ENCODE peak calls at places on chromosomes 12 and 14, in eight cellular contexts. G is A549, Z is sigmoid colon, H is GM12878, N is transverse colon, J is stomach, U is esophagus muscularis mucosa, Y is suprapubic skin. V is an unnamed sample.
A peak's percentile ranks its signal among the peaks of the same experiment; 100 is the strongest.

GRCh38 chr12:56718636-56719035 is 6.5 kb downstream of the NACA start:
- DNase-seq in U (no peak), H (no peak), G (no peak), J (no peak), N (no peak), Z (no peak), Y (no peak), V (no peak)

GRCh38 chr14:48125654-48126053 is 450.2 kb upstream of the MDGA2 start:
- DNase-seq in N (no peak), H (no peak), Z (no peak), G (no peak), J (no peak), Y (no peak), U (no peak), V (no peak)

GRCh38 chr12:1644523-1645438 is 15.8 kb downstream of the WNT5B start:
- DNase-seq in J (peak; percentile 80), G (no peak), U (no peak), Y (no peak), N (peak; percentile 68), H (no peak), Z (peak; percentile 92), V (peak; percentile 82)

GRCh38 chr12:131455581-131456110 is 255.2 kb upstream of the SFSWAP start:
- DNase-seq in Z (no peak), N (no peak), U (no peak), H (no peak), Y (no peak), G (no peak), J (peak; percentile 23), V (no peak)

GRCh38 chr14:63032056-63032455 is 13.2 kb downstream of the KCNH5 start:
- DNase-seq in N (no peak), Y (no peak), J (no peak), H (no peak), U (no peak), G (no peak), Z (no peak), V (no peak)

GRCh38 chr12:63889236-63889635 is 44.7 kb downstream of the SRGAP1 start:
- DNase-seq in Z (no peak), U (no peak), N (no peak), Y (no peak), G (peak; percentile 43), J (no peak), H (no peak), V (no peak)

GRCh38 chr14:26128931-26129674 is 468.7 kb downstream of the NOVA1 start:
- DNase-seq in U (no peak), J (no peak), G (no peak), Y (no peak), N (no peak), H (no peak), Z (no peak), V (no peak)

GRCh38 chr12:47652491-47653234 is 53.2 kb downstream of the RPAP3 start:
- DNase-seq in H (no peak), G (peak; percentile 12), N (no peak), J (no peak), U (no peak), Z (no peak), Y (no peak), V (no peak)

GRCh38 chr12:29611906-29612305 is 114.4 kb upstream of the OVCH1 start:
- DNase-seq in Y (no peak), H (no peak), G (no peak), J (no peak), N (no peak), U (no peak), Z (no peak), V (no peak)

GRCh38 chr12:29612912-29613311 is 115.4 kb upstream of the OVCH1 start:
- DNase-seq in Z (no peak), G (no peak), Y (no peak), N (no peak), U (no peak), J (no peak), H (no peak), V (no peak)

GRCh38 chr12:29610473-29611174 is 113.1 kb upstream of the OVCH1 start:
- DNase-seq in G (no peak), U (no peak), H (no peak), Z (no peak), N (no peak), J (no peak), Y (no peak), V (no peak)

GRCh38 chr12:29608581-29608980 is 111.1 kb upstream of the OVCH1 start:
- DNase-seq in U (no peak), N (no peak), H (no peak), Z (no peak), G (no peak), J (no peak), Y (no peak), V (no peak)

GRCh38 chr12:29609431-29610215 is 112.1 kb upstream of the OVCH1 start:
- DNase-seq in J (no peak), Z (no peak), U (no peak), H (no peak), N (no peak), Y (no peak), G (no peak), V (no peak)
- H3K27ac ChIP-seq in J (no peak overlapping the region), Z (no peak overlapping the region), U (no peak overlapping the region), H (no peak overlapping the region), N (no peak overlapping the region), Y (no peak overlapping the region), G (no peak overlapping the region), V (no peak overlapping the region)

GRCh38 chr12:124297389-124297788 is 2.5 kb downstream of the RFLNA start:
- DNase-seq in J (no peak), H (no peak), N (no peak), Y (no peak), Z (no peak), U (no peak), G (no peak), V (no peak)

GRCh38 chr12:124296916-124297351 is 2.0 kb downstream of the RFLNA start:
- DNase-seq in U (no peak), H (no peak), G (no peak), N (peak; percentile 46), Y (no peak), J (no peak), Z (no peak), V (no peak)

GRCh38 chr12:124294686-124295315 is at the start of gene RFLNA:
- DNase-seq in H (no peak), Z (no peak), J (peak; percentile 62), U (no peak), N (peak; percentile 58), Y (no peak), G (no peak), V (peak; percentile 33)

GRCh38 chr12:124296295-124296915 is 1.5 kb downstream of the RFLNA start:
- DNase-seq in N (peak; percentile 86), Z (no peak), H (no peak), G (no peak), Y (no peak), J (no peak), U (no peak), V (no peak)

DNA sequence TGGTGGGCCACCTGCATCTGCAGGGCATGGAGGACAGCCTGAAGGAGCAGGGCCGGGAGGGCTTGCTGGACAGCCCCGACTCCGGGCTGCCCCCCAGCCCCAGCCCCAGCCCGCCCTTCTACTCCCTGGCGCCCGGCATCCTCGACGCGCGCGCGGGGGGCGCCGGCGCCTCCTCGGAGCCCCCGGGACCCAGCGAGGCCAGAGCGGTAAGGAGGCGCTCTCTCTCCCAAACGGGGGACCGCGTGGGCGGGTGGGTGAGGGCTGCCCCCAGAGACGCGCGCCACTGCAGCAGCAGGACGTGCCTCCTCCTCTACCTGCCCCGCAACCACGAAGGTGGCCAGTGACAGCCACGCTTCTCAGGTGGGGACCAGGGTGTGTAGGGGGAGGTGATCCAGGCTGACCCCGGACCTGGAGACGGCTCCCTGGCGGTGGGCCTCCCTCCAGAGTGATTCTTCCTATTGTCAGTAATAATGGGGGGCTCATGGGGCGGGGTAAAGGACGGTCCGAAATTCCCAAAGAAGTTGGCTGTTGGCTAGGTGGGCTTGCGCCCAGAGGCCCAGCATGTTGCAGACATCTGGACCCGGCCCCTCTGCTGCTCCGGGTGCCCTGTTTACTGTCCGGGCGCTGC is 652 bp downstream of the RFLNA start:
- DNase-seq in H (no peak), U (no peak), G (no peak), Z (no peak), N (no peak), J (no peak), Y (no peak), V (no peak)
- TF ChIP-seq EP300 in H (no peak), U (no peak), G (no peak), Z (no peak), N (no peak), J (no peak), Y (no peak), V (no peak)

DNA sequence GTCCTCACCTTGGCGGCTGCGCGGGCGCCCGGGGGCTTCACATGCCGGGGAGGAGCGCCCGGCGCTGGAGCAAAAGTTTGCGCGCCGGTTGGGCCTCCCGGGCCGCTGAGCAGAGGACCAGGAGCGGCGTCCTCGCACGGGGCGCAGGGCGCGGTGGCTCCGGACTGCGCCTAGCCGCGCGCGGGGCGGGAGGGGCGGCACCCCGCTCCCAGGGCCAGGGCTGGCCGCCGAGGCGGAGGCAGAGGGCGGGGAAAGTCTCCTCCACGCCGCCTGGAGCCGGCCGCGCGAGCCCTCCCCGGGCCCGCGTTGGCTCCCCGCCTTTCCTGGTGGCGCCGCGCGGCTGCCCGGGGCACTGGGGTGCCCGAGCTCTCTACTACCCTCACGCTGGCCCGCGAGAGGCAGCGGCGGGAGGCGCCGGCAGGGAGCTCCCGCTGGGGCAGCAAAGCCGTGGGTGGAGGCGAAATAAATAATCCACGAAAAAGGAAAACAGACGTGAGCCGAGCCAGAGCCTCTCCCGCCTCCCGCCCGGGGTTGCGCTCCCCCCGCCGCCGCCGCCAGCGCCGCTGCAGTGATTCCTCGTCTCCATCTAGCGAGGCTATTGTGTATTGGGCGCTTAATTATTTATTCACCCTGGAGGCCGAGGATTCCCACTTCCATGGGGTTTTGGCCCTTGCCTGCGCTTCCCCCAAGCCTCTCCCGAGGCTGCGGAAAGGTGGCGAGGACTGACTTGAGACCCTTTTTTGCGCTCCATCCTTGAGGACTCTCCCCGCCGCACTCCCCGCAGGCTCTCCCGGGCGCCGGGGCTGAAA is 476 bp upstream of the PRIMA1 start:
- DNase-seq in J (peak; percentile 58), N (peak; percentile 29), Z (peak; percentile 88), G (peak; percentile 41), U (no peak), H (no peak), Y (no peak), V (peak; percentile 59)
- TF ChIP-seq CTCF in J (peak; percentile 27), N (no peak), Z (peak; percentile 51), G (peak; percentile 32), U (peak; percentile 68), H (no peak), Y (no peak), V (peak; percentile 26)

GRCh38 chr12:122519418-122519817 is 7.3 kb downstream of the RSRC2 start:
- DNase-seq in Y (no peak), Z (no peak), N (no peak), G (no peak), J (no peak), U (no peak), H (no peak), V (no peak)

GRCh38 chr12:122515275-122515674 is 11.5 kb downstream of the RSRC2 start:
- DNase-seq in J (no peak), G (no peak), Y (no peak), N (no peak), Z (no peak), H (no peak), U (no peak), V (no peak)

GRCh38 chr12:122517877-122518276 is 8.9 kb downstream of the RSRC2 start:
- DNase-seq in N (no peak), Z (no peak), G (peak; percentile 53), J (no peak), H (no peak), U (no peak), Y (no peak), V (no peak)

GRCh38 chr12:122518908-122519307 is 7.8 kb downstream of the RSRC2 start:
- DNase-seq in N (no peak), G (no peak), U (no peak), J (no peak), Z (no peak), H (no peak), Y (no peak), V (no peak)

DNA sequence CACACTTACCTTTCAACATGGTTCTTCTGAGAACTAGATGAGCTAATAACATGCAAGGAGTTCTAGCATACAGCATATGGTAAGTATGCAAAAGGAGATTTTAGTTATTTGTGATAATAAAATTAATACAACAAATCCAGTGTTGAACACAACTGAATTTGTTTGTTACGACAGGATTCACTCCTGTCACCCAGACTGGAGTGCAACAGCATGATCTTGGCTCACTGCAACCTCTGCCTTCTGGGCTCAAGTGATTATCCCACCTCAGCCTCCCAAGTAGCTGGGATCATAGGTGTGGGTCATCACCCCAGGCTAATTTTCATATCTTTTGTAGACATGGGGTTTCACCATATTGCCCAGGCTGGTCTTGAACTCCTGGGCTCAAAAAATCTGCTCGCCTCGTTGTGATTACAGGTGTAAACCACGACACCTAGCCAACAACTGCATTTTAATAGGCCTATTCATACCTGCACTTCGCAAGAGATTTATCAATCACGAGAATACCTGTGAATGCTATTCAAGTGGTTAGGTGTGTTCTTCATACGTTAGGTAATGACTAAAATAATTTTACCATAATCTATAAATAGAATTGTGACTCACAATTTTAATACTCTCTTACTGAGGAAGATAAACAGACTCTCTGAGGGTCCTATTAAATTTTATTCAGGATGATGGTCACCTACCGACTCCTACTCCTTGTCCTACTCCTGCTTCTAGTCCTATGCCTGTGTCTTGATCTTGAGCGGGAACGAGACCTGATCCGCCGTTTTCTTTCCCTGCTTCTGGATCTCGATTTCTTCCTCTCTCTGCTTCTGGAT is 10.0 kb downstream of the RSRC2 start:
- DNase-seq in H (no peak), G (no peak), Z (no peak), U (no peak), N (no peak), J (no peak), Y (no peak), V (no peak)
- H3K27ac ChIP-seq in H (no peak overlapping the region), G (no peak overlapping the region), Z (no peak overlapping the region), U (no peak overlapping the region), N (no peak overlapping the region), J (no peak overlapping the region), Y (no peak overlapping the region), V (no peak overlapping the region)

V was measured in ovary.